ENCODE peak calls at places on chromosomes 16 and 17, in six cellular contexts. One of them, this sample, is unnamed.

GRCh38 chr16:75506567-75506966 is 11.3 kb upstream of the CHST6 start:
- DNase-seq in cardiac fibroblast: peak
- DNase-seq in fibroblast of lung: peak
- DNase-seq in Calu3: peak
- DNase-seq in smooth muscle cell of the brain vasculature: no peak
- DNase-seq in activated T-helper 9 cell treated with anti-CD3 and anti-CD28 coated beads, Interleukin-2, amount 50 U/mL, for 16 hours: no peak
- DNase-seq in this sample: peak

GRCh38 chr17:67260051-67260987 is 15.3 kb upstream of the HELZ start:
- DNase-seq in cardiac fibroblast: peak
- DNase-seq in fibroblast of lung: peak
- DNase-seq in Calu3: peak
- DNase-seq in smooth muscle cell of the brain vasculature: peak
- DNase-seq in activated T-helper 9 cell treated with anti-CD3 and anti-CD28 coated beads, Interleukin-2, amount 50 U/mL, for 16 hours: no peak
- DNase-seq in this sample: no peak

GRCh38 chr16:86761117-86761971 is 183.0 kb downstream of the FOXL1 start:
- DNase-seq in cardiac fibroblast: peak
- DNase-seq in fibroblast of lung: peak
- DNase-seq in Calu3: peak
- DNase-seq in smooth muscle cell of the brain vasculature: no peak
- DNase-seq in activated T-helper 9 cell treated with anti-CD3 and anti-CD28 coated beads, Interleukin-2, amount 50 U/mL, for 16 hours: no peak
- DNase-seq in this sample: peak

GRCh38 chr16:85415196-85415988 is 197.7 kb upstream of the GSE1 start:
- DNase-seq in cardiac fibroblast: no peak
- DNase-seq in fibroblast of lung: no peak
- DNase-seq in Calu3: no peak
- DNase-seq in smooth muscle cell of the brain vasculature: no peak
- DNase-seq in activated T-helper 9 cell treated with anti-CD3 and anti-CD28 coated beads, Interleukin-2, amount 50 U/mL, for 16 hours: no peak
- DNase-seq in this sample: no peak

GRCh38 chr16:87317766-87318121 is 552 bp upstream of the C16orf95 start:
- DNase-seq in cardiac fibroblast: peak
- DNase-seq in fibroblast of lung: peak
- DNase-seq in Calu3: peak
- DNase-seq in smooth muscle cell of the brain vasculature: no peak
- DNase-seq in activated T-helper 9 cell treated with anti-CD3 and anti-CD28 coated beads, Interleukin-2, amount 50 U/mL, for 16 hours: peak
- DNase-seq in this sample: peak

GRCh38 chr17:39623356-39623950 is 3.3 kb upstream of the PPP1R1B start:
- DNase-seq in cardiac fibroblast: peak
- DNase-seq in fibroblast of lung: peak
- DNase-seq in Calu3: no peak
- DNase-seq in smooth muscle cell of the brain vasculature: no peak
- DNase-seq in activated T-helper 9 cell treated with anti-CD3 and anti-CD28 coated beads, Interleukin-2, amount 50 U/mL, for 16 hours: peak
- DNase-seq in this sample: peak

GRCh38 chr16:85151603-85152413 is 39.5 kb upstream of the CIBAR2 start:
- DNase-seq in cardiac fibroblast: peak
- DNase-seq in fibroblast of lung: peak
- DNase-seq in Calu3: peak
- DNase-seq in smooth muscle cell of the brain vasculature: peak
- DNase-seq in activated T-helper 9 cell treated with anti-CD3 and anti-CD28 coated beads, Interleukin-2, amount 50 U/mL, for 16 hours: no peak
- DNase-seq in this sample: peak

GRCh38 chr17:1487939-1488825 is 4.3 kb downstream of the MYO1C start:
- DNase-seq in cardiac fibroblast: peak
- DNase-seq in fibroblast of lung: peak
- DNase-seq in Calu3: peak
- DNase-seq in smooth muscle cell of the brain vasculature: peak
- DNase-seq in activated T-helper 9 cell treated with anti-CD3 and anti-CD28 coated beads, Interleukin-2, amount 50 U/mL, for 16 hours: peak
- DNase-seq in this sample: peak

GRCh38 chr17:64155751-64156544 is 26.0 kb upstream of the ERN1 start:
- DNase-seq in cardiac fibroblast: peak
- DNase-seq in fibroblast of lung: peak
- DNase-seq in Calu3: peak
- DNase-seq in smooth muscle cell of the brain vasculature: no peak
- DNase-seq in activated T-helper 9 cell treated with anti-CD3 and anti-CD28 coated beads, Interleukin-2, amount 50 U/mL, for 16 hours: no peak
- DNase-seq in this sample: no peak

GRCh38 chr17:2412561-2413021 is 11.7 kb upstream of the MNT start:
- DNase-seq in cardiac fibroblast: peak
- DNase-seq in fibroblast of lung: no peak
- DNase-seq in Calu3: no peak
- DNase-seq in smooth muscle cell of the brain vasculature: no peak
- DNase-seq in activated T-helper 9 cell treated with anti-CD3 and anti-CD28 coated beads, Interleukin-2, amount 50 U/mL, for 16 hours: no peak
- DNase-seq in this sample: peak

GRCh38 chr17:1905190-1905919 is 75.5 kb downstream of the RPA1 start:
- DNase-seq in cardiac fibroblast: no peak
- DNase-seq in fibroblast of lung: peak
- DNase-seq in Calu3: no peak
- DNase-seq in smooth muscle cell of the brain vasculature: no peak
- DNase-seq in activated T-helper 9 cell treated with anti-CD3 and anti-CD28 coated beads, Interleukin-2, amount 50 U/mL, for 16 hours: no peak
- DNase-seq in this sample: no peak

GRCh38 chr17:39018267-39019134 is 51.3 kb upstream of the FBXO47 start:
- DNase-seq in cardiac fibroblast: no peak
- DNase-seq in fibroblast of lung: no peak
- DNase-seq in Calu3: no peak
- DNase-seq in smooth muscle cell of the brain vasculature: no peak
- DNase-seq in activated T-helper 9 cell treated with anti-CD3 and anti-CD28 coated beads, Interleukin-2, amount 50 U/mL, for 16 hours: no peak
- DNase-seq in this sample: no peak

GRCh38 chr17:77528516-77529327 is 388.0 kb downstream of the SEC14L1 start:
- DNase-seq in cardiac fibroblast: no peak
- DNase-seq in fibroblast of lung: no peak
- DNase-seq in Calu3: no peak
- DNase-seq in smooth muscle cell of the brain vasculature: no peak
- DNase-seq in activated T-helper 9 cell treated with anti-CD3 and anti-CD28 coated beads, Interleukin-2, amount 50 U/mL, for 16 hours: no peak
- DNase-seq in this sample: peak

GRCh38 chr16:63581560-63581959 is 1540.3 kb downstream of the CDH11 start:
- DNase-seq in cardiac fibroblast: peak
- DNase-seq in fibroblast of lung: no peak
- DNase-seq in Calu3: no peak
- DNase-seq in smooth muscle cell of the brain vasculature: no peak
- DNase-seq in activated T-helper 9 cell treated with anti-CD3 and anti-CD28 coated beads, Interleukin-2, amount 50 U/mL, for 16 hours: no peak
- DNase-seq in this sample: no peak

GRCh38 chr16:87702325-87702811 is 63.4 kb downstream of the KLHDC4 start:
- DNase-seq in cardiac fibroblast: peak
- DNase-seq in fibroblast of lung: no peak
- DNase-seq in Calu3: no peak
- DNase-seq in smooth muscle cell of the brain vasculature: no peak
- DNase-seq in activated T-helper 9 cell treated with anti-CD3 and anti-CD28 coated beads, Interleukin-2, amount 50 U/mL, for 16 hours: no peak
- DNase-seq in this sample: no peak

GRCh38 chr16:31008154-31008950 is 2.1 kb downstream of the STX1B start:
- DNase-seq in cardiac fibroblast: peak
- DNase-seq in fibroblast of lung: peak
- DNase-seq in Calu3: no peak
- DNase-seq in smooth muscle cell of the brain vasculature: no peak
- DNase-seq in activated T-helper 9 cell treated with anti-CD3 and anti-CD28 coated beads, Interleukin-2, amount 50 U/mL, for 16 hours: no peak
- DNase-seq in this sample: peak

GRCh38 chr16:58417600-58417999 is 25.3 kb downstream of the GINS3 start:
- DNase-seq in cardiac fibroblast: no peak
- DNase-seq in fibroblast of lung: no peak
- DNase-seq in Calu3: no peak
- DNase-seq in smooth muscle cell of the brain vasculature: no peak
- DNase-seq in activated T-helper 9 cell treated with anti-CD3 and anti-CD28 coated beads, Interleukin-2, amount 50 U/mL, for 16 hours: no peak
- DNase-seq in this sample: no peak

GRCh38 chr16:86661715-86662114 is 83.4 kb downstream of the FOXL1 start:
- DNase-seq in cardiac fibroblast: peak
- DNase-seq in fibroblast of lung: peak
- DNase-seq in Calu3: no peak
- DNase-seq in smooth muscle cell of the brain vasculature: no peak
- DNase-seq in activated T-helper 9 cell treated with anti-CD3 and anti-CD28 coated beads, Interleukin-2, amount 50 U/mL, for 16 hours: no peak
- DNase-seq in this sample: no peak

GRCh38 chr17:18963126-18964017 is 11.4 kb downstream of the SLC5A10 start:
- DNase-seq in cardiac fibroblast: peak
- DNase-seq in fibroblast of lung: no peak
- DNase-seq in Calu3: no peak
- DNase-seq in smooth muscle cell of the brain vasculature: no peak
- DNase-seq in activated T-helper 9 cell treated with anti-CD3 and anti-CD28 coated beads, Interleukin-2, amount 50 U/mL, for 16 hours: no peak
- DNase-seq in this sample: no peak

GRCh38 chr16:85819711-85820110 is 20.2 kb downstream of the COX4I1 start:
- DNase-seq in cardiac fibroblast: no peak
- DNase-seq in fibroblast of lung: peak
- DNase-seq in Calu3: no peak
- DNase-seq in smooth muscle cell of the brain vasculature: no peak
- DNase-seq in activated T-helper 9 cell treated with anti-CD3 and anti-CD28 coated beads, Interleukin-2, amount 50 U/mL, for 16 hours: no peak
- DNase-seq in this sample: peak

GRCh38 chr17:33732116-33732515 is 439.0 kb upstream of the ASIC2 start:
- DNase-seq in cardiac fibroblast: peak
- DNase-seq in fibroblast of lung: peak
- DNase-seq in Calu3: no peak
- DNase-seq in smooth muscle cell of the brain vasculature: no peak
- DNase-seq in activated T-helper 9 cell treated with anti-CD3 and anti-CD28 coated beads, Interleukin-2, amount 50 U/mL, for 16 hours: no peak
- DNase-seq in this sample: no peak

GRCh38 chr16:8581923-8582580 is 8.3 kb downstream of the TMEM114 start:
- DNase-seq in cardiac fibroblast: peak
- DNase-seq in fibroblast of lung: peak
- DNase-seq in Calu3: no peak
- DNase-seq in smooth muscle cell of the brain vasculature: peak
- DNase-seq in activated T-helper 9 cell treated with anti-CD3 and anti-CD28 coated beads, Interleukin-2, amount 50 U/mL, for 16 hours: no peak
- DNase-seq in this sample: no peak

GRCh38 chr17:48791128-48792032 is 25.6 kb downstream of the TTLL6 start:
- DNase-seq in cardiac fibroblast: peak
- DNase-seq in fibroblast of lung: peak
- DNase-seq in Calu3: peak
- DNase-seq in smooth muscle cell of the brain vasculature: peak
- DNase-seq in activated T-helper 9 cell treated with anti-CD3 and anti-CD28 coated beads, Interleukin-2, amount 50 U/mL, for 16 hours: no peak
- DNase-seq in this sample: peak

GRCh38 chr17:4035081-4035680 is 70.9 kb upstream of the ATP2A3 start:
- DNase-seq in cardiac fibroblast: peak
- DNase-seq in fibroblast of lung: no peak
- DNase-seq in Calu3: no peak
- DNase-seq in smooth muscle cell of the brain vasculature: no peak
- DNase-seq in activated T-helper 9 cell treated with anti-CD3 and anti-CD28 coated beads, Interleukin-2, amount 50 U/mL, for 16 hours: no peak
- DNase-seq in this sample: no peak

GRCh38 chr17:38870259-38871165 is 654 bp downstream of the LASP1 start:
- DNase-seq in cardiac fibroblast: peak
- DNase-seq in fibroblast of lung: peak
- DNase-seq in Calu3: peak
- DNase-seq in smooth muscle cell of the brain vasculature: no peak
- DNase-seq in activated T-helper 9 cell treated with anti-CD3 and anti-CD28 coated beads, Interleukin-2, amount 50 U/mL, for 16 hours: peak
- DNase-seq in this sample: peak

GRCh38 chr17:58317421-58318064 is 11.1 kb downstream of the TSPOAP1 start:
- DNase-seq in cardiac fibroblast: peak
- DNase-seq in fibroblast of lung: peak
- DNase-seq in Calu3: peak
- DNase-seq in smooth muscle cell of the brain vasculature: no peak
- DNase-seq in activated T-helper 9 cell treated with anti-CD3 and anti-CD28 coated beads, Interleukin-2, amount 50 U/mL, for 16 hours: peak
- DNase-seq in this sample: peak

GRCh38 chr17:75191584-75191983 is 8.8 kb upstream of the SUMO2 start:
- DNase-seq in cardiac fibroblast: peak
- DNase-seq in fibroblast of lung: peak
- DNase-seq in Calu3: no peak
- DNase-seq in smooth muscle cell of the brain vasculature: no peak
- DNase-seq in activated T-helper 9 cell treated with anti-CD3 and anti-CD28 coated beads, Interleukin-2, amount 50 U/mL, for 16 hours: no peak
- DNase-seq in this sample: peak